ENCODE peak calls at places on chromosome 7, in ten cellular contexts. P is stomach, T is gastrocnemius medialis, O is thyroid gland, V is IMR-90, F is heart left ventricle, M is esophagus squamous epithelium, J is uterus, B is suprapubic skin, I is HCT116. G is an unnamed sample.

GRCh38 chr7:155374276-155375252 is 76.9 kb downstream of the INSIG1 start:
- DNase-seq in F (no peak), V (no peak), T (no peak), B (no peak), O (no peak), I (no peak), M (no peak), J (no peak), P (no peak), G (no peak)

GRCh38 chr7:124662937-124663336 is 102.7 kb downstream of the GPR37 start:
- DNase-seq in T (no peak), F (no peak), M (no peak), B (no peak), I (no peak), V (no peak), O (no peak), P (no peak), J (no peak), G (no peak)

GRCh38 chr7:77667459-77668090 is 28.7 kb upstream of the RSBN1L start:
- DNase-seq in P (no peak), I (no peak), F (no peak), B (no peak), V (peak; percentile 28), O (no peak), M (no peak), J (no peak), T (no peak), G (no peak)

GRCh38 chr7:127885843-127886242 is 145.4 kb downstream of the LRRC4 start:
- DNase-seq in M (no peak), I (no peak), F (peak; percentile 43), B (no peak), J (no peak), O (no peak), T (peak; percentile 14), V (peak; percentile 78), P (no peak), G (no peak)

GRCh38 chr7:7702826-7703225 is 15.6 kb downstream of the RPA3 start:
- DNase-seq in O (no peak), F (no peak), P (no peak), M (no peak), B (no peak), I (no peak), J (no peak), V (peak; percentile 16), T (no peak), G (no peak)

GRCh38 chr7:43585521-43585920 is 2.6 kb downstream of the STK17A start:
- DNase-seq in P (no peak), I (no peak), J (no peak), F (no peak), O (no peak), V (peak; percentile 78), M (no peak), T (no peak), B (no peak), G (no peak)

GRCh38 chr7:47936323-47936722 is 11.9 kb downstream of the PKD1L1 start:
- DNase-seq in M (no peak), V (no peak), I (no peak), T (no peak), J (no peak), P (no peak), O (no peak), F (no peak), B (no peak), G (no peak)

GRCh38 chr7:158185653-158186052 is 402.0 kb downstream of the PTPRN2 start:
- DNase-seq in T (no peak), I (no peak), B (no peak), P (no peak), V (no peak), J (no peak), M (no peak), O (no peak), F (no peak), G (no peak)

GRCh38 chr7:98993024-98993897 is 114.9 kb downstream of the TRRAP start:
- DNase-seq in B (peak; percentile 48), O (no peak), F (no peak), V (no peak), T (no peak), J (no peak), M (no peak), I (no peak), P (no peak), G (no peak)

GRCh38 chr7:64373017-64373416 is 59.3 kb downstream of the ZNF736 start:
- DNase-seq in V (no peak), M (no peak), F (no peak), O (no peak), B (no peak), P (no peak), T (no peak), I (no peak), J (no peak), G (no peak)

GRCh38 chr7:64371116-64371515 is 57.4 kb downstream of the ZNF736 start:
- DNase-seq in B (no peak), J (no peak), O (no peak), V (no peak), M (no peak), F (no peak), I (no peak), P (no peak), T (no peak), G (no peak)
- H3K4me3 ChIP-seq in B (no peak overlapping the region), J (no peak overlapping the region), O (no peak overlapping the region), V (no peak overlapping the region), M (no peak overlapping the region), F (no peak overlapping the region), I (no peak overlapping the region), P (no peak overlapping the region), T (no peak overlapping the region), G (no peak overlapping the region)

DNA sequence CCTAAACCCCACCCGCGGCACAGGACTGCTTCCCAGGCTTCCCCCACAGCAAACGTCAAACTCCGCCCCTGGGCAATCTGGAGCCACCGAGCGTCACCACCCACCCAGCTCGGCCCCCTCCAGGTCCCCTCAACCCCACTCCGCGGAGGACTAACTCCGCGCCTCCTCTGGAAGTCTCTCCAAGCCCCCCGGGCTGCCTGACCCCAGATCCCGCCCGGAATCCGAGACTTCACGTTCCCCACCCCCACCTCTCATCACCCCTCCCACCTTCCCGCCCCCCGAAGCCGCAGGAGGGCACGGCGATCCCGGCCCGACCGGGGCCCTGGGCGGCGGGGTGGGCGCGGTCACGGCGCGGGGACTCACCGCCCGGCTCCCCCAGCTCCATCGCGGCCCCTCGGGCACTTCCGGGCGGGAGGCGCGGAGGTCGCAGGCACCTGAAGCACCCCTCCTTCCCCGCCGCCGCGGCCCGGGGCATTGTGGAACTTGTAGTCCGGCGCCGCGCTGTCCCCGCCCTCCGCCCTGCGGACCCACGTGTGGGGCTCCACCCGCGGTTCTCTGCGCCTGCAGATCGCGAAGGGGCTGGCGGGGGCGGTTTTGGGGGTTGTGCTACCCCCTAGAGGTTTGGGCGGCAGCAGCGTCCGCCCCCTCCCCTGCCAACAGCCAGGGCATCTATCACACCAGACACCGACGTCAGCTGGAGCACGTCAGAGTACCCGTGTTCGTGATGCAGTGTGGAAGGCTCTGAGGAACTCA is at the start of gene TMUB1:
- DNase-seq in V (peak; percentile 51), J (peak; percentile 78), F (peak; percentile 87), B (peak; percentile 90), O (peak; percentile 79), P (peak; percentile 84), M (peak; percentile 32), I (no peak), T (peak; percentile 71), G (peak; percentile 88)
- TF ChIP-seq POLR2A in V (peak; percentile 40), J (peak; percentile 27), F (peak; percentile 75), B (no peak), O (no peak), P (no peak), M (peak; percentile 76), I (no peak), T (peak; percentile 75), G (peak; percentile 42)

DNA sequence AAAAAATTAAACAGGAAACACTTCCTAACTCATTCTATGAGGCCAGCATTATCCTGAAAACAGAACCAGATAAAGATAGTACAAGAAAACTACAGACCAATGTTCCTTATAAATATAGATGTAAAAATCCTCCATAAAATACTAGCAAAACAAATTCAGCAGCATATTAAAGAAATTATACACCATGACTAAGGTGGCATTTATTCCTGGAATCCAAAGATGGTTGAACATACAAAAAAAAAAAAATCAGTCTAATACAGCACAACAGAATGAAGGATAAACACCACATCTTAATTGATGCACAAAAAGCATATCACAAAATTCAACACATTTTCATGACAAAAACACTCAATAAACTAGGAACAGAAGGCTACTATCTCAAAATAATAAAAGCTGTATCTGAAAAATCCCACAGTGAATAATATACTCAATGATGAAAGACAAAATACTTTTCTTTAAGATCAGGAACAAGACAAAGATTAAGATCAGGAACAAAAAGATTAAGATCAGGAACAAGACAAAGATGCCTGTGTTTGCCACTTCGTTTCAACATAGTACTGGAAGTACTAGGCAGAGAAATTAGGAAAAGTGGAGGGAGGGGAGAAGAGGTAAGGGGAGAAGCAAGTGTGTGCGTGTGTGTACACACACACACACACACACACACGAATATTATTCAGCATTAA is 95.6 kb downstream of the SNX13 start:
- DNase-seq in M (no peak), F (no peak), B (no peak), I (no peak), T (no peak), V (peak; percentile 15), P (no peak), J (no peak), O (no peak), G (no peak)
- H3K27ac ChIP-seq in M (no peak overlapping the region), F (no peak overlapping the region), B (no peak overlapping the region), I (no peak overlapping the region), T (no peak overlapping the region), V (no peak overlapping the region), P (no peak overlapping the region), J (no peak overlapping the region), O (no peak overlapping the region), G (no peak overlapping the region)

DNA sequence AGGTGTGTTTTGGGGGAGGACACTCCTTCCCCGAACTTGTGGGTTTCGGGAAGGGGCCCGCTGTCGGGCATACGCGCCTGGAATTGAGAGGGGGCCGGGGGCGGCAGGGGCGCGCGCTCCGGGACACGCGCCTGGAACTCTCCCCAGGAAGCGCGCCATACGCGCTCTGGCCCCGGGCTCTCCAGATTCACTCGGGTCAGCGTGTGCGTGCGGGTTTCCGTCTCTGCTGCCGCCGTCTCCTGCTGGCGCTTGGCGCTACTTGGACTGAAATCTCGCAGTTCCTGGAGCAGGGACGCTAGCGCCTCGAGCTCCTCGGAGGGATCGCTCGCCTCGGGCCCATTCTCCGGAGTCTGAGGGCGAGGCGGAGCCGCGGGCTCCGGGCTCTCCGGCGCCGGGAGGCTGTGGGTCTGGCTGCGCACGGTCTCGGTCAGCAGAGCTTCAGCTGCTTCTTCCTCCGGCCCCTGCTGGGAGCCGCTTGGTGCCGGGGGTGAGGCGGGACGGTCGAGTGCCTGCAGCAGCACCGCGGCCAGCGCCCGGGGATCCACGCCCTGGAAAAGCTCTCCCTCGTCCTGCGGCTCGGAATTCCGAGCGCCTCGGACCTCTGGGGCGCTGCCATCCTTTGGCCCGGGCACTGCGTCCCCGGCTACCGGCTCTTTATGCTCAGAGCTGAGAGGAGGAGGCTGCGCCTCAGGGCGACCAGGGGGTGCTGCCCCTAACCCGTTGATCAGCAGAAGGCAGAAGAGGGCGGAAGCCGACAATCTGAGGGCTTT is 1.1 kb downstream of the VGF start:
- DNase-seq in J (no peak), O (peak; percentile 33), B (no peak), P (peak; percentile 34), T (no peak), I (no peak), V (peak; percentile 65), M (no peak), F (peak; percentile 48), G (peak; percentile 46)
- H3K4me3 ChIP-seq in J (peak overlapping the region; percentile 36), O (no peak overlapping the region), B (peak overlapping the region; percentile 47), P (peak overlapping the region; percentile 43), T (no peak overlapping the region), I (peak overlapping the region; percentile 73), V (peak overlapping the region; percentile 45), M (peak overlapping the region; percentile 60), F (peak overlapping the region; percentile 36), G (no peak overlapping the region)

G was measured in right lobe of liver.